ENCODE peak calls at places on chromosomes 2 and 18, in seven cellular contexts. J is HepG2, W is K562, N is endothelial cell of umbilical vein, O is suprapubic skin, M is stomach, H is GM12878. V is an unnamed sample.

GRCh38 chr18:63949068-63949737 is at the start of gene HMSD:
- DNase-seq in J (no peak), W (peak; percentile 25), N (peak; percentile 17), O (peak; percentile 67), M (peak; percentile 61), H (peak; percentile 57), V (peak; percentile 88)

GRCh38 chr2:130241041-130241707 is 42.9 kb upstream of the TUBA3E start:
- DNase-seq in J (peak; percentile 76), W (peak; percentile 59), N (peak; percentile 61), O (no peak), M (peak; percentile 58), H (no peak), V (no peak)

GRCh38 chr2:26068602-26069298 is 34.9 kb downstream of the RAB10 start:
- DNase-seq in J (peak; percentile 56), W (peak; percentile 95), N (peak; percentile 86), O (no peak), M (no peak), H (peak; percentile 84), V (no peak)

GRCh38 chr2:63589148-63589972 is 597 bp downstream of the MDH1 start:
- DNase-seq in J (peak; percentile 27), W (peak; percentile 49), N (no peak), O (no peak), M (no peak), H (no peak), V (no peak)

GRCh38 chr2:237661799-237662328 is 34.5 kb downstream of the LRRFIP1 start:
- DNase-seq in J (no peak), W (no peak), N (no peak), O (no peak), M (no peak), H (no peak), V (no peak)

GRCh38 chr2:68807821-68808266 is 63.4 kb downstream of the BMP10 start:
- DNase-seq in J (no peak), W (no peak), N (peak; percentile 43), O (peak; percentile 76), M (no peak), H (no peak), V (no peak)

GRCh38 chr2:171837736-171838135 is 56.3 kb downstream of the SLC25A12 start:
- DNase-seq in J (peak; percentile 41), W (no peak), N (no peak), O (no peak), M (no peak), H (no peak), V (no peak)

GRCh38 chr18:44047585-44047984 is 633.1 kb upstream of the SETBP1 start:
- DNase-seq in J (no peak), W (no peak), N (no peak), O (no peak), M (no peak), H (no peak), V (no peak)

GRCh38 chr2:65980531-65980930 is 454.4 kb upstream of the MEIS1 start:
- DNase-seq in J (no peak), W (no peak), N (no peak), O (no peak), M (no peak), H (no peak), V (no peak)

GRCh38 chr2:199462167-199462976 is 4.6 kb upstream of the SATB2 start:
- DNase-seq in J (no peak), W (no peak), N (no peak), O (peak; percentile 61), M (no peak), H (no peak), V (no peak)

GRCh38 chr2:199464614-199465352 is 7.0 kb upstream of the SATB2 start:
- DNase-seq in J (no peak), W (no peak), N (no peak), O (no peak), M (no peak), H (no peak), V (no peak)

GRCh38 chr2:199461455-199462166 is 3.9 kb upstream of the SATB2 start:
- DNase-seq in J (no peak), W (no peak), N (no peak), O (no peak), M (no peak), H (no peak), V (peak; percentile 58)

GRCh38 chr2:199463708-199464613 is 6.2 kb upstream of the SATB2 start:
- DNase-seq in J (no peak), W (no peak), N (no peak), O (peak; percentile 72), M (no peak), H (no peak), V (peak; percentile 77)

DNA sequence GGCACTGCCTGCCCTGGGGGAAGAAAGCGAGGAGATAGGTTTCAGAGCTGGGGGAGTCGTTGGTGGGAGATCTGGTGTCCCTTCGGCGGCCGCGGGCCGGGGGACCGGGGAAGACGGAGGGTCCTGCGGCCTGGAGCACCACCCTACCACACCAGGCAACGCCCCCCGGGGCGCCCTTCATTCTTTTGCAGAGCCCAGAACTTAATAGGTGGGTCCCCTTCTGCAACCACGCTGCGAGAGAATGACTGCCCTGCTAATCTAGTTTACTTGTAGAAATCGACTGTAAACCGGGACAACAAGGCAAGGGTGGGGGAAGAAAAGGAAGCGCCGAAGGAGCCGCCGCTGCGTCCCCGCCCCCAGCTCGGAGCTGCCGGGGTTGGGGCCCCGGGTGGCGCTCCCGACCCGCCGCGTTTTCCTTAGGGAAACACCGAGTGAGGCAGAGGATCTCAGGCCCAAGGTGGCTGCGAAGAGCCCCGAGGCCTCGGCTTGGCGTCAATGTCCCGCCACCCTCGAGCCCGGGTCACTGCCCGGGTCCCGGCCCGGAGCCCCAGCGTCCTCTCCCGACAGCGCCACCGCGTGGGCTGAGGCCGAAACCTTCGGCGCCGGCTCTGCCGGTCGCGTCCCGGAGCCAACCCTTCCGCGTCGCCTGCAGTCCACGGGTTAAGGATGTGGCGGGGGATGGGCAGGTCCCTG is 5.4 kb upstream of the SATB2 start:
- DNase-seq in J (no peak), W (no peak), N (peak; percentile 30), O (peak; percentile 85), M (peak; percentile 71), H (no peak), V (peak; percentile 91)
- TF ChIP-seq POLR2A in J (no peak), W (no peak), N (no peak), O (no peak), M (no peak), H (no peak), V (no peak)

DNA sequence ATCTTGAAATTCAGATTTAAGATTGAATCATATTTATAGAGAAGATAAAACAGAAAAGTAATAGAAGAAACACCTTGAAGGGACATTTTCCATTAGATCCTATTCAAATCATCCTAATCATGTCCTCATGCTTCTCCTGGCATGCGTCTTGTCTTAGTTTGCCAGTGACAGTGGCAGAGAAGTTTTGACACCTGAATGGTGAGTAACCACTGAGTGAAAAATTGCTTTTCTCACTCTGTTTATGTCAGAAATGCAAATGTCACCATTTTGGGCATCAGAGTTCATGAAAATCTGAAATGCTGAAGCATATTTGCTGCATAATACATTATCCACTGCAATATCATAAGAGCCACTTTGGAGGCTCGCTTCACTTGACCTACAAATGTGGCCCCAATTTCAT is 63.0 kb upstream of the PLA2R1 start:
- DNase-seq in J (no peak), W (no peak), N (no peak), O (no peak), M (no peak), H (no peak), V (no peak)
- TF ChIP-seq POLR2AphosphoS5 in J (no peak), W (no peak), N (no peak), O (no peak), M (no peak), H (no peak), V (no peak)

GRCh38 chr2:28445448-28446258 is 50.2 kb upstream of the PLB1 start:
- DNase-seq in J (no peak), W (peak; percentile 32), N (peak; percentile 65), O (peak; percentile 63), M (no peak), H (no peak), V (no peak)
- H3K27ac ChIP-seq in J (no peak overlapping the region), W (no peak overlapping the region), N (no peak overlapping the region), O (no peak overlapping the region), M (no peak overlapping the region), H (no peak overlapping the region), V (no peak overlapping the region)

DNA sequence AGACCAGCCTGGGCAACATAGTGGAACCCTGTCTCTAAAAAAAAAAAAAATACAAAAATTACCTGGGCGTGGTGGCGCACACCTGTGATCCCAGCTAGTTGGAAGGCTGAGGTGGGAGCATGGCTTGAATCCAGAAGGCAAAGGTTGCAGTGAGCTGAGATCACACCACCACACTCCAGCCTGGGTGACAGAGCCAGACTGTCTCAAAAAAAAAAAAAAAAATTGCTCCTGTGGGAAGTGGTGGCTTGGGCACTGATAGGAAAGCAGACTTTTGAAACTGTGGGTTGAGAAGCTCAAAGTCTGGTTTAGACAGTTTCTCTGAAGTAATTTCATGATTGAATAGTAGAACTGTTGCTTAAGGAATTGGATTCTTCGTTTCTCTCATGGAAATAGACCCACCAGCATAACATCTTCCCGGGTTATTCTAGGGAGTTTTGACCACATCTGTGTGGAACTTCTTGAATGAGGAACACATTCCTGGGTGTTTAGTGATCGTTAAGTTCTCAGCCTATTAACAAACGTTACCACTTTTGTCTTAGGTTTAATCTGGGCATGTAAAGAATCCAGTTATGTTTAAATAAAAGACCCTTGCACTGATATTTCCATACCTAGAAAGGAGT is 33.5 kb downstream of the GRHL1 start:
- DNase-seq in J (no peak), W (no peak), N (no peak), O (no peak), M (no peak), H (no peak), V (no peak)
- TF ChIP-seq POLR2A in J (no peak), W (no peak), N (no peak), O (no peak), M (no peak), H (no peak), V (no peak)

V was measured in spleen.